ENCODE peak calls at places on chromosomes 13 and 19, in ten cellular contexts. X is GM23248; N is fibroblast of lung; B is MM.1S; R is tibial nerve; A is CD8-positive, alpha-beta T cell; H is PC-3; P is breast epithelium; L is thoracic aorta; W is right lobe of liver. U is an unnamed sample.

GRCh38 chr19:42316223-42317211 is 3.4 kb downstream of the TMEM145 start:
- DNase-seq in A (no peak), R (no peak), W (no peak), P (no peak), H (no peak), X (peak; percentile 51), L (no peak), B (no peak), N (no peak), U (peak; percentile 73)

GRCh38 chr19:18961767-18962423 is 20.9 kb upstream of the HOMER3 start:
- DNase-seq in X (no peak), P (no peak), B (no peak), H (peak; percentile 1), A (no peak), R (no peak), N (no peak), W (no peak), L (no peak), U (no peak)

GRCh38 chr13:88051746-88052482 is 380.7 kb downstream of the SLITRK5 start:
- DNase-seq in B (no peak), W (no peak), A (no peak), P (no peak), L (no peak), X (no peak), R (no peak), N (no peak), H (no peak), U (no peak)

GRCh38 chr19:47377208-47377701 is 28.1 kb downstream of the DHX34 start:
- DNase-seq in R (no peak), B (no peak), N (no peak), X (no peak), P (no peak), H (no peak), W (peak; percentile 94), L (no peak), A (no peak), U (peak; percentile 33)

GRCh38 chr13:30422056-30422914 is at the start of gene UBE2L5:
- DNase-seq in X (peak; percentile 88), P (peak; percentile 80), R (peak; percentile 61), H (peak; percentile 62), L (no peak), B (peak; percentile 40), A (peak; percentile 58), N (peak; percentile 85), W (peak; percentile 87), U (peak; percentile 89)

GRCh38 chr19:29277107-29277506 is 64.2 kb upstream of the UQCRFS1 start:
- DNase-seq in L (no peak), N (no peak), X (no peak), H (no peak), R (no peak), W (peak; percentile 23), P (no peak), B (peak; percentile 94), A (peak; percentile 25), U (peak; percentile 50)

GRCh38 chr19:19214892-19215291 is 3.1 kb downstream of the NCAN start:
- DNase-seq in X (peak; percentile 56), B (peak; percentile 18), N (peak; percentile 23), L (no peak), W (no peak), H (peak; percentile 42), A (no peak), P (no peak), R (no peak), U (peak; percentile 62)

GRCh38 chr13:45847554-45848224 is 3.9 kb downstream of the SIAH3 start:
- DNase-seq in N (peak; percentile 34), B (peak; percentile 65), A (peak; percentile 38), X (no peak), L (no peak), R (no peak), P (no peak), H (no peak), W (no peak), U (no peak)

GRCh38 chr13:113974304-113975281 is 717 bp upstream of the C13orf46 start:
- DNase-seq in H (no peak), B (no peak), L (peak; percentile 1), R (no peak), P (no peak), N (no peak), X (no peak), W (peak; percentile 48), A (no peak), U (no peak)

GRCh38 chr19:39270091-39270871 is 2.1 kb downstream of the IFNL2 start:
- DNase-seq in P (no peak), W (peak; percentile 20), N (no peak), H (no peak), X (peak; percentile 31), L (no peak), A (no peak), R (no peak), B (no peak), U (peak; percentile 57)

GRCh38 chr19:18432275-18433038 is 5.5 kb downstream of the ISYNA1 start:
- DNase-seq in N (no peak), X (no peak), W (no peak), H (no peak), R (no peak), B (no peak), L (no peak), A (no peak), P (no peak), U (no peak)

DNA sequence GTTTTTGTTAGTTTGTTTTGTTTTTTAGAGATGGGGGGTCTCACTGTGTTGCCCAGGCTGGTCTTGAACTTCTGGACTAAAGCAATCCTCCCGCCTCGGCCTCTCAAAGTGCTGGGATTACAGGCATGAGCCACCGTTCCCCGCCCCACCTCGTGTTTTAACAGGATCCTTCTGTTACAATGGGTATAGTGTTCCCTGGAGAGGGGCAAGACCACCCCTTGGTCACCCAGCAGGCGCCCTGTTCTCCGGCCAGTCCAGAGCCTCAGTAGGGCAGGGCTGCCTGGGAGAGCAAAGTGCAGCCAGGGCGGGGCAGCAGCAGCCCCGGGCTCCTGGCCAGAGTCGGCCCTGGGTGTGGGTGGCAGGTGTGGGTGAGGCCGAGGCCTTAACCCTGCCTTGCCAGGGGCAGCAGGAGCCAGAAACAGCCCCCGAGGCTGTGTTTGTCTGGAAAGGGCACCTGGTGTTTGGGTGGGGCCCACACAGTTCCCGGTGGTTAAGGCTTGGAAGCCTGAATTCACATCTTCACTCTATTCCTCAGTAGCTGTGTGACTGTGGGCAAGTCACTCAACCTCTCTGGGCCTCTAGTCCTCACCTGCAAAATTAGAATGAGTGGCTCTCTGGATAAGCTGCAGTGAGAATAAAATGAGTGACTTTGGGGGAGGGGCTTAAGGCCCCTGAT is 7.2 kb downstream of the VASP start:
- DNase-seq in H (no peak), N (no peak), X (no peak), L (no peak), A (no peak), W (peak; percentile 89), B (no peak), R (no peak), P (no peak), U (no peak)
- H3K4me3 ChIP-seq in H (no peak overlapping the region), N (no peak overlapping the region), X (no peak overlapping the region), L (peak overlapping the region; percentile 18), A (no peak overlapping the region), W (no peak overlapping the region), B (no peak overlapping the region), R (no peak overlapping the region), P (peak overlapping the region; percentile 34), U (no peak overlapping the region)

GRCh38 chr13:26873174-26873698 is 112.7 kb upstream of the GPR12 start:
- DNase-seq in N (no peak), R (no peak), W (no peak), H (no peak), A (no peak), X (no peak), B (no peak), L (no peak), P (no peak), U (no peak)

GRCh38 chr13:26861951-26862350 is 101.4 kb upstream of the GPR12 start:
- DNase-seq in R (no peak), P (no peak), H (no peak), A (no peak), W (no peak), X (no peak), L (no peak), N (no peak), B (no peak), U (no peak)

GRCh38 chr13:26872444-26873173 is 112.0 kb upstream of the GPR12 start:
- DNase-seq in B (peak; percentile 28), W (peak; percentile 51), R (no peak), X (peak; percentile 72), P (no peak), L (no peak), H (peak; percentile 55), A (peak; percentile 14), N (no peak), U (peak; percentile 40)

GRCh38 chr13:26867451-26868067 is 107.0 kb upstream of the GPR12 start:
- DNase-seq in B (no peak), N (peak; percentile 17), A (no peak), L (no peak), P (no peak), W (no peak), X (peak; percentile 40), R (no peak), H (peak; percentile 38), U (peak; percentile 7)
- H3K27me3 ChIP-seq in B (no peaks in the 10 kb centered on the region), N (no peaks in the 10 kb centered on the region), A (no peaks in the 10 kb centered on the region), L (no peaks in the 10 kb centered on the region), P (no peaks in the 10 kb centered on the region), W (no peaks in the 10 kb centered on the region), X (no peaks in the 10 kb centered on the region), R (no peaks in the 10 kb centered on the region), H (peaks cover 3% of the 10 kb centered on the region), U (peaks cover 6% of the 10 kb centered on the region)

GRCh38 chr19:27691991-27692390 is 1521.0 kb downstream of the UQCRFS1 start:
- DNase-seq in H (no peak), R (no peak), B (no peak), X (no peak), N (no peak), L (no peak), P (no peak), A (no peak), W (no peak), U (no peak)

GRCh38 chr19:27684293-27684692 is 1528.7 kb downstream of the UQCRFS1 start:
- DNase-seq in L (no peak), A (no peak), R (no peak), H (no peak), N (no peak), W (no peak), X (no peak), B (no peak), P (no peak), U (no peak)

GRCh38 chr19:27694361-27695055 is 1518.4 kb downstream of the UQCRFS1 start:
- DNase-seq in P (no peak), A (no peak), L (no peak), N (no peak), X (no peak), W (no peak), H (no peak), R (no peak), B (no peak), U (no peak)

GRCh38 chr19:27689734-27690241 is 1523.2 kb downstream of the UQCRFS1 start:
- DNase-seq in L (no peak), P (no peak), W (no peak), N (no peak), X (no peak), R (no peak), H (no peak), A (no peak), B (no peak), U (no peak)
- H3K9me3 ChIP-seq in L (peaks cover 3% of the 10 kb centered on the region), P (peaks cover 84% of the 10 kb centered on the region), W (no peaks in the 10 kb centered on the region), N (no peaks in the 10 kb centered on the region), X (no peaks in the 10 kb centered on the region), R (peaks cover 51% of the 10 kb centered on the region), H (peaks cover 7% of the 10 kb centered on the region), A (peaks cover 4% of the 10 kb centered on the region), B (no peaks in the 10 kb centered on the region), U (no peaks in the 10 kb centered on the region)

DNA sequence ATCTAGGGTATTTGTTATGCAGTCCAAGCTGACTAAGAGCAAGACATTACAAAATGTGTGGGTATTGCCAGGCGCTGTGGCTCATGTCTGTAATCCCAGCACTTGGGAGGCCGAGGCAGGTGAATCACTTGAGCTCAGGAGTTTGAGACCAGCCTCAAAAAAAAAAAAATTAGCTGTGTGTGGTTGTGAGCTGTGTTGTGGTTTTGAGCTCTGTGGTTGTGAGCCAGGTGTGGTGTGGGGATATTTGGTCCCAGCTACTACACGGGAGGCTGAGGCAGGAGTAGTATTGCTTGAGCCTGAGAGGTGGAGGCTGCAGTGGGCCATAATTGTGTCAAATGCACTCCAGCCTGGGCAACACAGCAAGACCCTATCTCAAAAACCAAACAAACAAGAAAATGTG is 5.6 kb upstream of the KEAP1 start:
- DNase-seq in N (no peak), A (no peak), B (peak; percentile 29), W (no peak), H (peak; percentile 68), P (no peak), L (no peak), X (no peak), R (no peak), U (peak; percentile 53)
- H3K4me3 ChIP-seq in N (no peak overlapping the region), A (no peak overlapping the region), B (no peak overlapping the region), W (no peak overlapping the region), H (no peak overlapping the region), P (no peak overlapping the region), L (no peak overlapping the region), X (no peak overlapping the region), R (no peak overlapping the region), U (no peak overlapping the region)

U was measured in MG63.